ENCODE peak calls at places on chromosomes 4 and X, in nine cellular contexts. Z, L, C, Q, Y, U, G, K and H are unnamed samples.

GRCh38 chrX:15525664-15526416 is 25.2 kb downstream of the BMX start:
- DNase-seq in G (no peak), L (peak), Z (no peak), U (no peak), Y (no peak), Q (no peak), K (no peak), C (no peak), H (peak)

GRCh38 chr4:12545845-12546244 is 938.3 kb downstream of the RAB28 start:
- DNase-seq in Q (peak), U (no peak), C (no peak), G (no peak), Z (no peak), Y (no peak), K (no peak), L (no peak), H (no peak)

GRCh38 chrX:45472968-45473367 is 272.3 kb upstream of the DIPK2B start:
- DNase-seq in L (no peak), K (no peak), Z (no peak), Y (no peak), C (no peak), Q (peak), U (peak), G (peak), H (peak)

GRCh38 chr4:101217353-101218031 is 129.8 kb downstream of the PPP3CA start:
- DNase-seq in K (no peak), Y (no peak), G (peak), L (no peak), Z (no peak), U (no peak), Q (peak), C (no peak), H (peak)

GRCh38 chrX:15956684-15957083 is 102.1 kb upstream of the AP1S2 start:
- DNase-seq in Z (no peak), L (no peak), K (no peak), C (no peak), U (peak), G (no peak), Q (peak), Y (no peak), H (peak)

GRCh38 chr4:156336516-156336915 is 382.9 kb upstream of the CTSO start:
- DNase-seq in L (no peak), U (no peak), Y (no peak), K (no peak), C (no peak), Q (no peak), G (peak), Z (no peak), H (no peak)

GRCh38 chr4:88244821-88245579 is 39.4 kb downstream of the PPM1K start:
- DNase-seq in C (no peak), K (no peak), L (no peak), U (no peak), Q (no peak), Z (no peak), G (peak), Y (peak), H (no peak)

GRCh38 chrX:65667503-65668355 is at the start of gene MSN:
- DNase-seq in Z (peak), Q (peak), U (peak), K (peak), C (peak), L (no peak), Y (peak), G (peak), H (peak)

GRCh38 chr4:10140866-10141759 is 24.5 kb upstream of the WDR1 start:
- DNase-seq in C (no peak), G (no peak), Q (no peak), Y (no peak), Z (peak), L (no peak), U (no peak), K (no peak), H (no peak)

GRCh38 chr4:183260491-183261151 is 59.5 kb downstream of the CLDN22 start:
- DNase-seq in Z (no peak), Q (no peak), U (no peak), G (no peak), K (no peak), C (no peak), L (no peak), Y (no peak), H (no peak)

GRCh38 chr4:54400188-54400587 is 171.1 kb downstream of the PDGFRA start:
- DNase-seq in U (peak), K (no peak), L (no peak), Z (no peak), Q (no peak), C (no peak), Y (no peak), G (no peak), H (no peak)

GRCh38 chr4:120062663-120063195 is 3.9 kb downstream of the MAD2L1 start:
- DNase-seq in K (no peak), U (no peak), G (no peak), Z (no peak), L (no peak), C (no peak), Q (peak), Y (no peak), H (no peak)